ENCODE peak calls at places on chromosomes 12 and 14, in six cellular contexts. U is cardiac fibroblast, F is OCI-LY7, O is neural progenitor cell, T is HCT116, L is prostate gland. C is an unnamed sample.
A peak's percentile ranks its signal among the peaks of the same experiment; 100 is the strongest.

GRCh38 chr12:25459541-25459951 is 93.5 kb downstream of the LMNTD1 start:
- DNase-seq in U (no peak), F (peak; percentile 40), O (no peak), T (no peak), L (no peak), C (no peak)

GRCh38 chr12:79327465-79327864 is 363.3 kb downstream of the PAWR start:
- DNase-seq in U (no peak), F (no peak), O (no peak), T (no peak), L (no peak), C (no peak)

GRCh38 chr14:52738409-52738808 is 8.4 kb downstream of the STYX start:
- DNase-seq in U (no peak), F (no peak), O (no peak), T (no peak), L (no peak), C (no peak)

GRCh38 chr14:74514471-74514932 is 20.9 kb downstream of the ISCA2 start:
- DNase-seq in U (peak; percentile 67), F (no peak), O (no peak), T (no peak), L (no peak), C (peak; percentile 68)

GRCh38 chr12:98983647-98984046 is 338.6 kb downstream of the APAF1 start:
- DNase-seq in U (no peak), F (no peak), O (no peak), T (no peak), L (no peak), C (peak; percentile 29)

GRCh38 chr14:48943913-48944312 is 642.3 kb downstream of the RPS29 start:
- DNase-seq in U (no peak), F (no peak), O (no peak), T (no peak), L (no peak), C (no peak)

GRCh38 chr12:6280053-6280469 is 30.4 kb upstream of the PLEKHG6 start:
- DNase-seq in U (peak; percentile 92), F (no peak), O (no peak), T (peak; percentile 85), L (peak; percentile 63), C (peak; percentile 93)

GRCh38 chr14:102737402-102738372 is 39.6 kb upstream of the TRAF3 start:
- DNase-seq in U (no peak), F (no peak), O (no peak), T (no peak), L (no peak), C (no peak)

GRCh38 chr14:98591161-98591560 is 680.8 kb downstream of the BCL11B start:
- DNase-seq in U (no peak), F (no peak), O (no peak), T (no peak), L (no peak), C (no peak)

GRCh38 chr12:112162261-112162790 is 37.0 kb downstream of the TRAFD1 start:
- DNase-seq in U (no peak), F (no peak), O (no peak), T (no peak), L (no peak), C (no peak)

GRCh38 chr12:13256705-13257045 is 60.1 kb downstream of the EMP1 start:
- DNase-seq in U (no peak), F (no peak), O (no peak), T (no peak), L (no peak), C (no peak)

GRCh38 chr14:38490273-38490672 is 234.4 kb upstream of the CLEC14A start:
- DNase-seq in U (no peak), F (no peak), O (no peak), T (no peak), L (no peak), C (no peak)

GRCh38 chr12:52171950-52172512 is 19.8 kb downstream of the KRT80 start:
- DNase-seq in U (no peak), F (no peak), O (peak; percentile 66), T (no peak), L (no peak), C (peak; percentile 51)

GRCh38 chr14:89176090-89176757 is 240.8 kb downstream of the FOXN3 start:
- DNase-seq in U (no peak), F (no peak), O (no peak), T (no peak), L (no peak), C (no peak)

GRCh38 chr14:81453166-81453766 is 53.1 kb upstream of the STON2 start:
- DNase-seq in U (peak; percentile 70), F (peak; percentile 66), O (peak; percentile 72), T (peak; percentile 48), L (peak; percentile 50), C (peak; percentile 72)

GRCh38 chr12:105523164-105524057 is 192.9 kb downstream of the C12orf75 start:
- DNase-seq in U (peak; percentile 95), F (no peak), O (peak; percentile 63), T (no peak), L (peak; percentile 9), C (peak; percentile 96)

GRCh38 chr12:62256408-62257079 is 3.7 kb upstream of the USP15 start:
- DNase-seq in U (peak; percentile 55), F (no peak), O (no peak), T (no peak), L (no peak), C (no peak)

GRCh38 chr12:114319422-114319821 is 86.5 kb downstream of the TBX5 start:
- DNase-seq in U (peak; percentile 63), F (no peak), O (no peak), T (no peak), L (no peak), C (peak; percentile 80)

GRCh38 chr14:102530828-102531478 is 21.4 kb upstream of the ANKRD9 start:
- DNase-seq in U (no peak), F (peak; percentile 43), O (no peak), T (no peak), L (no peak), C (no peak)

GRCh38 chr12:106245767-106246166 is 2.1 kb downstream of the CKAP4 start:
- DNase-seq in U (peak; percentile 83), F (no peak), O (no peak), T (peak; percentile 79), L (peak; percentile 30), C (peak; percentile 86)

GRCh38 chr12:63805704-63806672 is 26.3 kb downstream of the RXYLT1 start:
- DNase-seq in U (no peak), F (no peak), O (no peak), T (no peak), L (peak; percentile 24), C (no peak)

GRCh38 chr12:57096748-57097553 is 8.0 kb downstream of the NAB2 start:
- DNase-seq in U (no peak), F (no peak), O (no peak), T (no peak), L (no peak), C (no peak)

GRCh38 chr12:57096099-57096572 is 7.2 kb downstream of the NAB2 start:
- DNase-seq in U (peak; percentile 41), F (no peak), O (no peak), T (no peak), L (peak; percentile 86), C (no peak)

GRCh38 chr14:48857366-48857765 is 728.8 kb downstream of the RPS29 start:
- DNase-seq in U (no peak), F (no peak), O (peak; percentile 16), T (no peak), L (no peak), C (no peak)

GRCh38 chr12:122853582-122854245 is 18.5 kb downstream of the HIP1R start:
- DNase-seq in U (no peak), F (no peak), O (no peak), T (no peak), L (no peak), C (no peak)

DNA sequence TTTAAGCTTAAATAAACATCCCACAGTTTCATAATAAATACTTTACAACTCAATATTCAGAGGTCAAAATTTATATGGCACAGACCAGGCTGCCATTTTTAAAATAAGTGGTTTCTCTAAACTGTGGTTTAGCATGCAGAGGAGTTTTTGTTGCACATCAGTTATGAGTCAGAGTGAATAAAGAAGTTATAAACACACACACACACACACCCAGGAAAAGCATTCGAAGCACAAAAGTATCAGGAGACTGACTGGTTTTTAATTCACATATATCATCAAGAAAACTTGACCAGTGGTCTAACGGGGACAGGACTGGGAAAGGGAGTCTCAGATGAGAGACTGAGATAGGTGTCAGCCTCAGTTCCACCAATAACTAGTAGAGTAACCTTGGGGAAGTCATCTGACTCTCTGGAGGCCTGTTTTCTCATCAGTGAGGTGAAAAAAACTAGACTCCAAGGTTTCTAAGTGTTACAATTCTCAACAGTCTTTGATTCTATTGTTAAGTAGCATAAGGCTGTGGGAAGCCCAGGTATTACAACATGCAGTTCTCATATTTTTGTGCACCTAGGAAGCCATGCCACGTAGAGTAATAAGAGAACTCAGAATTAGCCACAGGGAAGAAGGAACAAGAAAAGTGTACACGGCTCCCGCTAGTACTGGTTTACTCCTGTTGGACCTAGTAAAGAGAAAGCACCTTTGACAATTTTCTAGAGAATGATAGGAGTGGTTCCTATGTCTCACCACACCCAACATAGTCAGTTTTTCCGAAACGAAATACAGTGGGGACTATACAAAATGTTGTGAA is 5.2 kb downstream of the PPTC7 start:
- DNase-seq in U (peak; percentile 63), F (no peak), O (no peak), T (peak; percentile 97), L (no peak), C (peak; percentile 89)
- H3K4me3 ChIP-seq in U (no peak overlapping the region), F (peak overlapping the region; percentile 86), O (no peak overlapping the region), T (peak overlapping the region; percentile 53), L (no peak overlapping the region), C (peak overlapping the region; percentile 22)

GRCh38 chr14:22412936-22413411 is 176.1 kb downstream of the DAD1 start:
- DNase-seq in U (no peak), F (no peak), O (peak; percentile 70), T (no peak), L (no peak), C (no peak)

GRCh38 chr14:22415633-22415959 is 173.4 kb downstream of the DAD1 start:
- DNase-seq in U (no peak), F (no peak), O (no peak), T (no peak), L (no peak), C (no peak)

GRCh38 chr14:22414876-22415632 is 174.0 kb downstream of the DAD1 start:
- DNase-seq in U (no peak), F (no peak), O (no peak), T (no peak), L (no peak), C (no peak)

GRCh38 chr14:22410497-22410896 is 178.5 kb downstream of the DAD1 start:
- DNase-seq in U (no peak), F (no peak), O (no peak), T (no peak), L (no peak), C (no peak)

GRCh38 chr14:22411398-22411797 is 177.6 kb downstream of the DAD1 start:
- DNase-seq in U (no peak), F (no peak), O (no peak), T (no peak), L (no peak), C (no peak)
- TF ChIP-seq CTCF in U (no peak), F (no peak), O (no peak), T (no peak), L (no peak), C (no peak)

GRCh38 chr12:42997032-42997431 is 407.5 kb upstream of the PRICKLE1 start:
- DNase-seq in U (no peak), F (no peak), O (no peak), T (no peak), L (no peak), C (no peak)
- H3K4me3 ChIP-seq in U (no peak overlapping the region), F (no peak overlapping the region), O (no peak overlapping the region), T (no peak overlapping the region), L (no peak overlapping the region), C (no peak overlapping the region)

DNA sequence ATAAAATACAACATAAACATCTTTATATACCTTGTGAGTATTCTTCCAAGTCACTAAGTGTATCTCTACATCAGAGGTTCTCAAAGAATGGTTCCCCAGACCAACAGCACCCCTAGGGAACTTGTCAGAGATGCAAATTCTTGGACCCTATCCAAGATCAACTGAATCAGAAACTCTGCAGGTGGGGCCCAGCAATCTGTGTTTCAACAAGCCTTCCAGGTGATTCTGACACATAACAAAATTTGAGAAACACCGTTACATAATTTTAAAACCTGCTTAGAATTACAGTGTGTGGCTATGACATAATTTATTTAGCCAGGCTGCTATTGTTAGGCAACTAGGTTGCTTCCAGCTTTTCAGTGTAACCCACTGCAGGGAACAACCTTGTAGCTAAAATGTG is 49.8 kb downstream of the NTN4 start:
- DNase-seq in U (no peak), F (no peak), O (no peak), T (no peak), L (no peak), C (no peak)
- TF ChIP-seq CTCF in U (no peak), F (no peak), O (no peak), T (no peak), L (no peak), C (no peak)